ENCODE peak calls at places on chromosomes 6 and 20, in five cellular contexts. D is adipocyte, I is M059J, J is HCT116, P is OCI-M1. S is an unnamed sample.
A peak's percentile ranks its signal among the peaks of the same experiment; 100 is the strongest.

GRCh38 chr6:164396071-164397047 is 913.0 kb downstream of the C6orf118 start:
- DNase-seq in P (peak; percentile 71), D (no peak), I (peak; percentile 6), J (no peak), S (no peak)

GRCh38 chr20:63923626-63924025 is 28.7 kb downstream of the DNAJC5 start:
- DNase-seq in J (no peak), P (no peak), I (no peak), D (no peak), S (no peak)

GRCh38 chr20:51665543-51666118 is 102.6 kb downstream of the ATP9A start:
- DNase-seq in D (no peak), P (no peak), I (no peak), J (no peak), S (no peak)

GRCh38 chr6:33694977-33695376 is 16.5 kb downstream of the UQCC2 start:
- DNase-seq in D (no peak), J (no peak), P (no peak), I (no peak), S (no peak)

GRCh38 chr20:46423882-46424482 is 17.6 kb upstream of the ELMO2 start:
- DNase-seq in P (no peak), D (no peak), I (no peak), J (no peak), S (no peak)

GRCh38 chr6:65706436-65706835 is 590 bp downstream of the EYS start:
- DNase-seq in J (no peak), I (no peak), P (no peak), D (no peak), S (no peak)

GRCh38 chr20:61043681-61044080 is 208.4 kb upstream of the CDH4 start:
- DNase-seq in J (no peak), P (no peak), I (no peak), D (no peak), S (no peak)

GRCh38 chr20:56764671-56765070 is 135.6 kb downstream of the TFAP2C start:
- DNase-seq in D (no peak), J (no peak), P (no peak), I (no peak), S (no peak)

GRCh38 chr20:7516631-7517051 is 423.6 kb downstream of the HAO1 start:
- DNase-seq in I (no peak), D (peak; percentile 9), J (no peak), P (no peak), S (no peak)

GRCh38 chr20:19347943-19348456 is 135.6 kb downstream of the SLC24A3 start:
- DNase-seq in D (no peak), P (no peak), J (no peak), I (peak; percentile 36), S (no peak)

GRCh38 chr6:117840541-117840983 is 66.5 kb upstream of the SLC35F1 start:
- DNase-seq in J (peak; percentile 68), P (peak; percentile 77), D (peak; percentile 43), I (peak; percentile 32), S (peak; percentile 53)

GRCh38 chr20:25376886-25377285 is 13.7 kb downstream of the ABHD12 start:
- DNase-seq in D (no peak), J (no peak), P (no peak), I (peak; percentile 33), S (no peak)

GRCh38 chr6:144528605-144529425 is 243.7 kb downstream of the UTRN start:
- DNase-seq in D (no peak), J (no peak), I (peak; percentile 72), P (peak; percentile 39), S (no peak)

GRCh38 chr6:53524455-53524815 is 20.5 kb downstream of the GCLC start:
- DNase-seq in I (peak; percentile 59), J (no peak), P (no peak), D (peak; percentile 65), S (no peak)

GRCh38 chr20:49696594-49696993 is 17.1 kb downstream of the B4GALT5 start:
- DNase-seq in P (no peak), I (peak; percentile 56), J (no peak), D (peak; percentile 27), S (no peak)

GRCh38 chr6:36914227-36914794 is 28.6 kb downstream of the C6orf89 start:
- DNase-seq in D (peak; percentile 52), J (peak; percentile 73), P (no peak), I (peak; percentile 91), S (peak; percentile 68)

GRCh38 chr6:75932067-75932466 is 140.4 kb downstream of the IMPG1 start:
- DNase-seq in I (peak; percentile 39), P (peak; percentile 82), D (no peak), J (peak; percentile 19), S (no peak)

GRCh38 chr20:8633366-8633765 is 435.5 kb upstream of the PLCB4 start:
- DNase-seq in I (peak; percentile 20), D (peak; percentile 30), P (no peak), J (no peak), S (no peak)

GRCh38 chr6:164013480-164014208 is 599.1 kb downstream of the QKI start:
- DNase-seq in D (no peak), I (peak; percentile 61), J (no peak), P (peak; percentile 70), S (no peak)

GRCh38 chr6:18147160-18147559 is 7.7 kb downstream of the TPMT start:
- DNase-seq in J (no peak), P (no peak), I (peak; percentile 84), D (peak; percentile 37), S (no peak)

S was measured in A549.